ENCODE peak calls at places on chromosomes 4 and X, in seven cellular contexts. X is HepG2, N is transverse colon, K is suprapubic skin, G is H1, V is sigmoid colon, S is upper lobe of left lung. M is an unnamed sample.

GRCh38 chrX:72652132-72652531 is 62.0 kb downstream of the PHKA1 start:
- DNase-seq in K (no peak), N (no peak), X (no peak), G (no peak), S (no peak), V (no peak), M (no peak)

GRCh38 chrX:45801554-45801953 is 600.9 kb upstream of the DIPK2B start:
- DNase-seq in N (no peak), V (no peak), S (no peak), G (no peak), K (no peak), X (no peak), M (no peak)

GRCh38 chr4:41748074-41748787 is at the start of gene PHOX2B:
- DNase-seq in V (no peak), K (no peak), G (peak), X (no peak), N (no peak), S (no peak), M (no peak)

GRCh38 chr4:39732728-39733127 is 34.8 kb downstream of the UBE2K start:
- DNase-seq in K (no peak), S (no peak), V (no peak), G (peak), X (no peak), N (no peak), M (no peak)

GRCh38 chr4:75895744-75896314 is 6.4 kb downstream of the PPEF2 start:
- DNase-seq in X (peak), N (no peak), G (no peak), K (no peak), S (no peak), V (no peak), M (no peak)

GRCh38 chrX:103585421-103586313 is at the start of gene TCEAL4:
- DNase-seq in X (no peak), K (peak), V (peak), G (peak), N (peak), S (peak), M (peak)

GRCh38 chrX:23554304-23554703 is 113.0 kb upstream of the PRDX4 start:
- DNase-seq in K (no peak), V (no peak), G (no peak), S (no peak), X (peak), N (no peak), M (no peak)

GRCh38 chr4:93317046-93317445 is 511.5 kb upstream of the ATOH1 start:
- DNase-seq in X (no peak), G (no peak), K (no peak), S (no peak), N (no peak), V (no peak), M (no peak)

GRCh38 chrX:40684092-40684491 is 36.7 kb upstream of the CXorf38 start:
- DNase-seq in X (no peak), G (no peak), S (no peak), V (no peak), K (no peak), N (no peak), M (no peak)

GRCh38 chr4:174714393-174715211 is 114.4 kb downstream of the GLRA3 start:
- DNase-seq in V (peak), S (peak), G (peak), K (no peak), X (peak), N (peak), M (no peak)

GRCh38 chr4:48116582-48116981 is 17.5 kb downstream of the TXK start:
- DNase-seq in G (no peak), X (no peak), K (no peak), S (no peak), N (no peak), V (no peak), M (no peak)

GRCh38 chr4:57074753-57075152 is 35.4 kb downstream of the IGFBP7 start:
- DNase-seq in V (no peak), N (no peak), X (no peak), K (no peak), S (no peak), G (no peak), M (no peak)

GRCh38 chrX:71095971-71096701 is 485 bp downstream of the FOXO4 start:
- DNase-seq in S (peak), V (no peak), X (no peak), N (peak), G (no peak), K (no peak), M (peak)
- TF ChIP-seq POLR2A in S (no peak), V (no peak), X (no peak), N (peak), G (no peak), K (no peak), M (no peak)

DNA sequence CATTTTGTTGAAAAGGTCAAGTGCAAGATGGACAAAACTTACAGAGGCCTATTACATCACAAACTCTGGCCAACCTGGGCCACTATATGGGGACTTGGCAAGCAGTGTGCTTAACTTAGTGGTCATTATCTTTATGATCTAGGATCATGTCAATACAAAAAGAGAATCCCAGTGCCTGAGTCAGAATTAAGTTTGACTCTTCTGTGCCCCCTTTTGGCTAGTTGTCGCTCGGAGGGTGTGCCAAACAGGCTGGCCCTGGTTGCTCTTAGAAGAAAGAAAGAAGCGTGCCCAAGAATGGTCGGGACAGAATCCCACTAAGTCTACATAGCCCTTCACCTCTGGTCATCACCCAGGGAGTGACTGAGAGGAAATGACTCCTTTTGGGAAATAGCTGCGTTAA is 100.1 kb downstream of the EIF4E start:
- DNase-seq in X (peak), S (no peak), G (peak), N (peak), V (no peak), K (no peak), M (no peak)
- TF ChIP-seq POLR2AphosphoS5 in X (no peak), S (no peak), G (no peak), N (no peak), V (no peak), K (no peak), M (no peak)

DNA sequence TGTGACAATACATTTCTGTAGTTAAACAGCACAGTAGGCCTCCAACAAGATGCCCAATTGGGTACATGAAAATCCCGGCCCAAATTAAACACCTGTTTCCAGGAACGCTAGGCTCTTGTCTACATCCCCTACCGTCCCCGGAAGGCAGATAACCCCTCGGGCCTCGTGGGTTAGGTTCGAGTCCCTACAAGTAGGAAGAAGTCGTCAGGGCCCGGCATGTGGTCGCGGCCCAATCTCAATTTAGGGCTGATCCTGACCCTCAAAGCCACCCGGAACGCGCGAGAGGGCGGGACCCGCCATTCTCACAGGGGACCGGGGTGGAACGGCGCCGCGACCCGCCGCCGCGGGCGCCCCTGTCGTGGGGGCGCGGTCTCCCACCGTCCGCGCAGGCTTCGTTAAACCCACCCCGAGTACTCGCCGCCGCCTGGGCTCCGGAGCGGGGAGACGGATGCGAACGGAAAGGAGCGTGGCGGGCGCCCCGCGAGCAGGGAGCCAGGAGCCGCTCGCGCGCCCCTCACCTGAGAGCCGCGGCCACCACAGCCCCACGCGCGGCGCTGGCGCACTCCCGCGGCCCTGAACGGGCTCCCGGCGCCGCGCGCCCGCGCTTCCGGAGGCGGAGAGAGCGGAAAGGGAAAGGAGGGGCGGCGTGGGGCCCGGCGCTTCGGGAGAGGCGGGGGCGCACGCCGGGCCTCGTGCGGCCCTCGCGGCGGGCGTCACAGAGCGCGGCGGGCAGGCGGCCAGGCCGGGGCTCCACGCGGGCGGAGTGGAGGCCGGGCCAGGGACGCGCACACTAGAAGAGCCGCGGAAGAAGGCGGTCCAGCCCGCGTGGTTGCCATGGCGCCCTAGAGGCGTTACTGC is at the start of gene CFAP97:
- DNase-seq in K (peak), X (peak), S (peak), V (peak), G (peak), N (peak), M (peak)
- TF ChIP-seq POLR2A in K (peak), X (no peak), S (peak), V (peak), G (no peak), N (no peak), M (no peak)

GRCh38 chrX:115595049-115595448 is 34.1 kb downstream of the PLS3 start:
- DNase-seq in K (no peak), X (no peak), S (no peak), N (no peak), G (no peak), V (no peak), M (no peak)

GRCh38 chrX:115602308-115602707 is 41.3 kb downstream of the PLS3 start:
- DNase-seq in G (no peak), X (no peak), N (no peak), K (no peak), V (no peak), S (no peak), M (no peak)

GRCh38 chrX:115602729-115603389 is 41.9 kb downstream of the PLS3 start:
- DNase-seq in V (no peak), S (no peak), K (no peak), X (no peak), G (no peak), N (no peak), M (no peak)

GRCh38 chrX:115603534-115604074 is 42.6 kb downstream of the PLS3 start:
- DNase-seq in K (no peak), V (no peak), N (no peak), S (no peak), X (no peak), G (no peak), M (no peak)

GRCh38 chrX:115598556-115598955 is 37.6 kb downstream of the PLS3 start:
- DNase-seq in X (no peak), N (no peak), K (no peak), S (no peak), G (no peak), V (no peak), M (no peak)
- TF ChIP-seq POLR2AphosphoS5 in X (no peak), N (no peak), K (no peak), S (no peak), G (no peak), V (no peak), M (no peak)

GRCh38 chr4:102827674-102828496 is 534 bp upstream of the UBE2D3 start:
- DNase-seq in S (peak), V (peak), N (peak), X (peak), K (peak), G (peak), M (peak)
- TF ChIP-seq POLR2A in S (peak), V (no peak), N (peak), X (peak), K (peak), G (peak), M (peak)

DNA sequence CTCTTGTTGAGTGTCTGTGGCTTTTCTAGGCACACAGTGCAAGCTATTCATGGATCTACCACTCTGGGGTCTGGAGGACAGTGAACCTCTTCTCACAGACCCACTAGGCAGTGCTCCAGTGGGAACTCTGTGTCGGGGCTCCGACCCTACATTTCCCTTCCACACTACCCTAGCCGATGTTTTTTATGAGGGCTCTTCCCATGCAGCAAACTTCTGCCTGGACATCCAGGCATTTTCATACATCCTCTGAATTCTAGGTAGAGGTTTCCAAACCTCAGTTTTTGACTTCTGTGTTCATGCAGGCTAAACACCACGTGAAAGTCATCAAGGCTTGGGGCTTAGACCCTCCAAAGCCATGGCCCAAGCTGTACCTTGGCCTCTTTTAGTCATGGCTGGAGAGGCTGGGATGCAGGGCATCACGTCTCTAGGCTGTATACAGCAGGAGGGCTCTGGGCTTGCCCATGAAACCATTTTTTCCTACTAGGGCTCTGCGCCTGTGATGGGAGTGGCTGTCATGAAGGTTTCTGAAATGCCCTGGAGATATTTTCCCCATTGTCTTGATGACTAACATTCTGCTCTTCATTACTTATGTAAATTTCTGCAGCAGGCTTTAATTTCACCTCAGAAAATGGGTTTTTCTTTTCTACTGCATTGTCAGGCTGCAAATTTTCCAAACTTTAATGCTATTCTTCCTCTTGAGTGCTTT is 249.8 kb upstream of the CPEB2 start:
- DNase-seq in N (no peak), V (no peak), X (no peak), S (no peak), G (no peak), K (no peak), M (no peak)
- TF ChIP-seq POLR2AphosphoS5 in N (no peak), V (no peak), X (no peak), S (no peak), G (no peak), K (no peak), M (no peak)

DNA sequence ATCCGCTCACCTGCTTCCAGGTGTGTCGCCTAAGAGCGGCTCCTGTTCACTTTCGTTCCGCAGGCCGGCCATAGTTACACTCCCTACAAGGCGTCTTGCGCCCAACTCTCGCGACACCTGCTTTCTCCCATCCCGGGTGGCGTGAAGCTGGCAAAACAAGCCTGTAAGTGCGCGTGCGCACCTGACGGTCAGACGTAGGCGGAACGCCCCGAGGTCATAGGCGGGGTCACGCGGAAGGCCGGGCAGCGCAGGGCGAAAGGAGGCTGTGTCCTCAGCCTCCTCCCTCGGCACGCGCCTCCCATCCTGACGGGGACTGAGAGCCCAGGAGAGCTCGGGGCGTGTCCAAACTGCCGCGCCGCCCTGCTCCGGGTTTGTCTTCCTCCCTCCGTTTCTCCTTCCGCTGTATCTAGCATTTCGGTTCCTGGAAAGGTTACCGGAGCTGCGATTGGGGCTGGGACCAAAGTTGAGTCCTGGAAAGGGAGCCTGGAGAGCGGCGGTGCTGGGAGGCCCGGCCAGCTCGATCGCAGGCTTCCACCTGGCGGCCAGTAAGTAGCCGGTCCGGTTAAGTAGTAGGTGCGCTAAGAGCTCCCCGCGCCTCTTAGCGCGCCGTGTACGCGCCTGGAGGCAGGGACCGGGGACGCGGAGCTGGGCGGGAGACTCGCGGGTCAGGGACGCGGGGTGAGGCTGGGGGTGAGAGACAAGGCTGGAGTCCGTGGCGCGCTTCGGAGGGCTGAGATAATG is at the start of the genes ABHD18 and MFSD8:
- DNase-seq in S (peak), X (peak), V (peak), G (peak), K (peak), N (peak), M (peak)
- TF ChIP-seq POLR2A in S (no peak), X (peak), V (peak), G (peak), K (peak), N (peak), M (peak)

GRCh38 chrX:6909396-6909795 is 238.1 kb upstream of the STS start:
- DNase-seq in X (no peak), V (no peak), S (no peak), G (no peak), N (no peak), K (no peak), M (no peak)

GRCh38 chrX:6910218-6910617 is 237.3 kb upstream of the STS start:
- DNase-seq in X (no peak), V (no peak), N (no peak), K (no peak), G (no peak), S (no peak), M (no peak)
- TF ChIP-seq POLR2AphosphoS5 in X (no peak), V (no peak), N (no peak), K (no peak), G (no peak), S (no peak), M (no peak)